ENCODE peak calls at places on chromosome 14, in seven cellular contexts. S is mesenchymal stem cell, C is IMR-90, G is H9, J is H1, D is trophoblast cell, A is neuronal stem cell. I is an unnamed sample.
A peak's percentile ranks its signal among the peaks of the same experiment; 100 is the strongest.

GRCh38 chr14:33186656-33187055 is 248.0 kb downstream of the NPAS3 start:
- DNase-seq in J (no peak), A (no peak), C (no peak), S (no peak), G (no peak), D (no peak), I (no peak)

GRCh38 chr14:63962896-63963295 is 110.1 kb downstream of the SYNE2 start:
- DNase-seq in A (no peak), J (no peak), D (no peak), G (no peak), C (peak; percentile 61), S (no peak), I (no peak)

GRCh38 chr14:104337381-104337780 is 199.0 kb downstream of the KIF26A start:
- DNase-seq in D (no peak), A (no peak), C (no peak), S (no peak), G (no peak), J (no peak), I (no peak)

GRCh38 chr14:31363331-31364073 is 56.8 kb downstream of the HEATR5A start:
- DNase-seq in G (no peak), A (no peak), C (no peak), D (no peak), S (no peak), J (no peak), I (no peak)

GRCh38 chr14:103748539-103748867 is 32.9 kb downstream of the ZFYVE21 start:
- DNase-seq in S (no peak), G (no peak), D (no peak), A (no peak), C (no peak), J (no peak), I (no peak)

GRCh38 chr14:50389668-50390441 is 6.8 kb downstream of the CDKL1 start:
- DNase-seq in D (no peak), A (no peak), S (no peak), J (no peak), G (no peak), C (no peak), I (no peak)

GRCh38 chr14:76322594-76323220 is 53.2 kb upstream of the ESRRB start:
- DNase-seq in A (no peak), C (no peak), D (no peak), J (no peak), G (no peak), S (no peak), I (no peak)

GRCh38 chr14:75886661-75887348 is 95.0 kb downstream of the TGFB3 start:
- DNase-seq in S (peak; percentile 32), G (no peak), J (no peak), A (no peak), C (no peak), D (no peak), I (no peak)

GRCh38 chr14:39731912-39732311 is 299.7 kb upstream of the FBXO33 start:
- DNase-seq in D (no peak), S (no peak), A (no peak), J (no peak), C (no peak), G (no peak), I (peak; percentile 53)

GRCh38 chr14:104937161-104937560 is 12.5 kb downstream of the PLD4 start:
- DNase-seq in G (no peak), J (no peak), S (no peak), A (no peak), D (no peak), C (no peak), I (no peak)

GRCh38 chr14:85607571-85608219 is 77.8 kb downstream of the FLRT2 start:
- DNase-seq in J (no peak), D (no peak), A (no peak), C (peak; percentile 97), S (peak; percentile 98), G (no peak), I (no peak)

GRCh38 chr14:96277890-96278289 is 21.9 kb downstream of the BDKRB1 start:
- DNase-seq in A (no peak), J (no peak), S (no peak), C (no peak), D (no peak), G (no peak), I (no peak)

GRCh38 chr14:105449276-105450122 is 25.1 kb upstream of the CRIP2 start:
- DNase-seq in S (no peak), J (no peak), G (no peak), A (no peak), C (no peak), D (no peak), I (no peak)

GRCh38 chr14:71725802-71726638 is 206.2 kb upstream of the RGS6 start:
- DNase-seq in C (peak; percentile 86), G (no peak), J (no peak), D (no peak), A (no peak), S (peak; percentile 90), I (no peak)

GRCh38 chr14:69620211-69620611 is 8.8 kb downstream of the SUSD6 start:
- DNase-seq in G (no peak), S (no peak), D (no peak), A (no peak), C (no peak), J (no peak), I (no peak)

GRCh38 chr14:64060648-64061096 is 207.9 kb downstream of the SYNE2 start:
- DNase-seq in A (peak; percentile 17), C (no peak), G (peak; percentile 89), D (peak; percentile 44), S (no peak), J (peak; percentile 85), I (peak; percentile 94)

GRCh38 chr14:64581817-64582216 is 32.1 kb downstream of the PPP1R36 start:
- DNase-seq in D (no peak), J (no peak), A (no peak), S (no peak), G (no peak), C (no peak), I (no peak)

GRCh38 chr14:57575482-57575881 is 81.8 kb upstream of the CCDC198 start:
- DNase-seq in G (no peak), S (no peak), C (no peak), A (no peak), J (no peak), D (no peak), I (peak; percentile 33)

GRCh38 chr14:88386395-88386794 is 938 bp downstream of the SPATA7 start:
- DNase-seq in D (no peak), A (no peak), S (no peak), C (no peak), J (no peak), G (no peak), I (no peak)

GRCh38 chr14:53956427-53957201 is at the start of gene BMP4:
- DNase-seq in S (peak; percentile 85), D (no peak), A (no peak), G (peak; percentile 95), J (peak; percentile 81), C (peak; percentile 30), I (peak; percentile 96)

GRCh38 chr14:20976291-20976690 is 13.5 kb upstream of the METTL17 start:
- DNase-seq in C (no peak), D (no peak), S (no peak), G (no peak), J (no peak), A (no peak), I (no peak)

GRCh38 chr14:99524804-99525698 is 43.8 kb downstream of the CCNK start:
- DNase-seq in A (no peak), S (peak; percentile 42), J (no peak), C (peak; percentile 59), D (no peak), G (no peak), I (peak; percentile 72)

GRCh38 chr14:53549956-53550355 is 396.8 kb upstream of the DDHD1 start:
- DNase-seq in S (no peak), J (no peak), C (no peak), D (peak; percentile 30), G (no peak), A (no peak), I (peak; percentile 87)

GRCh38 chr14:22084393-22085281 is 411.0 kb upstream of the OR4E1 start:
- DNase-seq in J (no peak), D (peak; percentile 21), G (no peak), A (peak; percentile 52), C (peak; percentile 62), S (peak; percentile 64), I (peak; percentile 65)

GRCh38 chr14:60760209-60760608 is 25.6 kb downstream of the MNAT1 start:
- DNase-seq in J (no peak), G (no peak), A (no peak), D (no peak), C (no peak), S (no peak), I (no peak)

GRCh38 chr14:60758875-60759274 is 24.3 kb downstream of the MNAT1 start:
- DNase-seq in C (peak; percentile 62), G (no peak), D (no peak), J (no peak), S (no peak), A (no peak), I (no peak)

GRCh38 chr14:60756847-60757246 is 22.3 kb downstream of the MNAT1 start:
- DNase-seq in C (peak; percentile 44), J (no peak), G (no peak), S (no peak), D (no peak), A (no peak), I (no peak)

GRCh38 chr14:60757617-60758016 is 23.1 kb downstream of the MNAT1 start:
- DNase-seq in D (no peak), S (peak; percentile 43), G (no peak), A (no peak), C (peak; percentile 74), J (no peak), I (no peak)

GRCh38 chr14:60760648-60761364 is 26.2 kb downstream of the MNAT1 start:
- DNase-seq in D (no peak), C (no peak), G (peak; percentile 51), A (no peak), J (peak; percentile 13), S (no peak), I (peak; percentile 78)
- H3K27ac ChIP-seq in D (no peak overlapping the region), C (no peak overlapping the region), G (peak overlapping the region; percentile 87), A (no peak overlapping the region), J (peak overlapping the region; percentile 70), S (no peak overlapping the region), I (no peak overlapping the region)

GRCh38 chr14:100562751-100563150 is 24.5 kb downstream of the BEGAIN start:
- DNase-seq in G (no peak), D (no peak), A (no peak), J (no peak), S (no peak), C (no peak), I (no peak)
- H3K4me2 ChIP-seq in G (no peak overlapping the region), D (no peak overlapping the region), A (no peak overlapping the region), J (no peak overlapping the region), S (no peak overlapping the region), C (no peak overlapping the region), I (no peak overlapping the region)

DNA sequence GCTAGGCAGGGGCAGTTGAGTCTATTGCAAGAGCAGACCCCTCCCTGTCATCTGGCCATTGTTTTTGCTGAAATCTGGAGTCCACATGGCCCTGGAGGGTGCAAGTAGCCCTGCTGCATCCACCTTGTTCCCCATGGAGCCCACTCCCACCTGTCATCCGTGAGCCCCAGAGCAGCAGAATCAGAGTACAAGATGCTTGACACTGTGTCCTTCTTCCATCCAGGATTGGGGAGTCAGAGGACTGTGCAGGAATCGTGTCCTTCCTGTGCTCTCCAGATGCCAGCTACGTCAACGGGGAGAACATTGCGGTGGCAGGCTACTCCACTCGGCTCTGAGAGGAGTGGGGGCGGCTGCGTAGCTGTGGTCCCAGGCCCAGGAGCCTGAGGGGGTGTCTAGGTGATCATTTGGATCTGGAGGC is 8.8 kb downstream of the DHRS2 start:
- DNase-seq in G (no peak), S (no peak), C (no peak), A (no peak), J (no peak), D (no peak), I (no peak)
- H3K23ac ChIP-seq in G (no peak overlapping the region), S (no peak overlapping the region), C (no peak overlapping the region), A (no peak overlapping the region), J (no peak overlapping the region), D (no peak overlapping the region), I (no peak overlapping the region)

GRCh38 chr14:26856832-26857508 is 259.1 kb upstream of the NOVA1 start:
- DNase-seq in S (no peak), J (no peak), C (no peak), G (no peak), A (no peak), D (no peak), I (no peak)
- H3K27ac ChIP-seq in S (no peak overlapping the region), J (no peak overlapping the region), C (no peak overlapping the region), G (no peak overlapping the region), A (no peak overlapping the region), D (no peak overlapping the region), I (no peak overlapping the region)

I was measured in mesendoderm.